ENCODE peak calls at places on chromosomes 5 and 9, in six cellular contexts. Q is testis, Y is cardiac fibroblast, N is colonic mucosa, U is hepatocyte, I is AG04450. P is an unnamed sample.

GRCh38 chr9:92242115-92242778 is 51.2 kb downstream of the IARS1 start:
- DNase-seq in Q (peak; percentile 48), Y (peak; percentile 93), N (no peak), U (peak; percentile 40), I (peak; percentile 39), P (no peak)

GRCh38 chr5:179969110-179969509 is 61.4 kb upstream of the TBC1D9B start:
- DNase-seq in Q (no peak), Y (no peak), N (peak; percentile 68), U (no peak), I (no peak), P (no peak)

GRCh38 chr5:68484307-68485068 is 268.9 kb downstream of the PIK3R1 start:
- DNase-seq in Q (no peak), Y (peak; percentile 66), N (no peak), U (no peak), I (peak; percentile 89), P (no peak)

GRCh38 chr5:93622240-93622885 is 39.3 kb downstream of the NR2F1 start:
- DNase-seq in Q (no peak), Y (peak; percentile 84), N (no peak), U (no peak), I (no peak), P (no peak)

GRCh38 chr5:129120158-129120581 is 25.6 kb downstream of the ISOC1 start:
- DNase-seq in Q (no peak), Y (no peak), N (no peak), U (no peak), I (no peak), P (no peak)

GRCh38 chr5:17132444-17133083 is 84.9 kb upstream of the BASP1 start:
- DNase-seq in Q (no peak), Y (peak; percentile 74), N (no peak), U (peak; percentile 41), I (no peak), P (no peak)

GRCh38 chr9:87097238-87097637 is 149.9 kb upstream of the GAS1 start:
- DNase-seq in Q (no peak), Y (no peak), N (no peak), U (no peak), I (no peak), P (no peak)

GRCh38 chr5:54862036-54862435 is 123.4 kb downstream of the ESM1 start:
- DNase-seq in Q (no peak), Y (no peak), N (no peak), U (no peak), I (no peak), P (no peak)

GRCh38 chr9:21348430-21348829 is 2.3 kb downstream of the IFNA6 start:
- DNase-seq in Q (no peak), Y (no peak), N (no peak), U (no peak), I (no peak), P (no peak)

GRCh38 chr5:115838885-115839518 is 2.4 kb downstream of the ATG12 start:
- DNase-seq in Q (no peak), Y (peak; percentile 74), N (no peak), U (peak; percentile 65), I (no peak), P (no peak)

GRCh38 chr5:38835887-38836286 is 9.9 kb upstream of the OSMR start:
- DNase-seq in Q (no peak), Y (peak; percentile 87), N (no peak), U (no peak), I (no peak), P (no peak)

GRCh38 chr9:30536494-30536893 is 1847.9 kb upstream of the ACO1 start:
- DNase-seq in Q (no peak), Y (no peak), N (no peak), U (no peak), I (no peak), P (no peak)

GRCh38 chr5:142551242-142552067 is 134.4 kb downstream of the FGF1 start:
- DNase-seq in Q (no peak), Y (peak; percentile 45), N (no peak), U (peak; percentile 33), I (no peak), P (no peak)

GRCh38 chr5:9562101-9562500 is 16.2 kb upstream of the SEMA5A start:
- DNase-seq in Q (no peak), Y (peak; percentile 47), N (no peak), U (no peak), I (no peak), P (no peak)

GRCh38 chr9:124698265-124698664 is 72.8 kb downstream of the NR6A1 start:
- DNase-seq in Q (peak; percentile 65), Y (peak; percentile 89), N (no peak), U (no peak), I (no peak), P (no peak)

GRCh38 chr5:98428806-98429205 is 344.7 kb upstream of the RGMB start:
- DNase-seq in Q (peak; percentile 57), Y (peak; percentile 84), N (peak; percentile 56), U (no peak), I (no peak), P (no peak)

GRCh38 chr9:93094294-93095204 is 1.5 kb upstream of the CARD19 start:
- DNase-seq in Q (peak; percentile 60), Y (no peak), N (peak; percentile 67), U (no peak), I (no peak), P (peak; percentile 52)

GRCh38 chr5:99900302-99900811 is 634.8 kb upstream of the FAM174A start:
- DNase-seq in Q (no peak), Y (peak; percentile 18), N (no peak), U (no peak), I (no peak), P (no peak)

GRCh38 chr9:124108216-124108615 is 96.6 kb downstream of the LHX2 start:
- DNase-seq in Q (no peak), Y (no peak), N (no peak), U (no peak), I (no peak), P (no peak)

GRCh38 chr5:148374693-148375360 is 8.9 kb upstream of the FBXO38 start:
- DNase-seq in Q (peak; percentile 60), Y (peak; percentile 79), N (peak; percentile 52), U (peak; percentile 85), I (no peak), P (no peak)

GRCh38 chr9:99090366-99091130 is 14.4 kb upstream of the TGFBR1 start:
- DNase-seq in Q (no peak), Y (no peak), N (no peak), U (no peak), I (no peak), P (no peak)

GRCh38 chr5:176542596-176543427 is 5.6 kb upstream of the RNF44 start:
- DNase-seq in Q (peak; percentile 41), Y (no peak), N (no peak), U (peak; percentile 82), I (no peak), P (no peak)

GRCh38 chr9:82799300-82799699 is 263.6 kb downstream of the RASEF start:
- DNase-seq in Q (no peak), Y (no peak), N (no peak), U (no peak), I (peak; percentile 81), P (no peak)

GRCh38 chr9:13629067-13629466 is 349.6 kb upstream of the MPDZ start:
- DNase-seq in Q (no peak), Y (no peak), N (no peak), U (no peak), I (no peak), P (no peak)

GRCh38 chr5:119409235-119409815 is 43.0 kb upstream of the HSD17B4 start:
- DNase-seq in Q (no peak), Y (no peak), N (no peak), U (no peak), I (no peak), P (no peak)

GRCh38 chr9:99431103-99431502 is 209.0 kb downstream of the SEC61B start:
- DNase-seq in Q (no peak), Y (peak; percentile 73), N (no peak), U (no peak), I (no peak), P (no peak)

GRCh38 chr9:125190371-125190801 is 783 bp upstream of the PPP6C start:
- DNase-seq in Q (no peak), Y (no peak), N (no peak), U (no peak), I (no peak), P (no peak)

GRCh38 chr9:89419978-89420394 is 77.9 kb downstream of the SEMA4D start:
- DNase-seq in Q (no peak), Y (no peak), N (no peak), U (no peak), I (no peak), P (no peak)

GRCh38 chr5:39570418-39571027 is 145.7 kb upstream of the DAB2 start:
- DNase-seq in Q (no peak), Y (peak; percentile 78), N (no peak), U (peak; percentile 63), I (no peak), P (no peak)

GRCh38 chr5:145825751-145826180 is 9.4 kb downstream of the PRELID2 start:
- DNase-seq in Q (no peak), Y (peak; percentile 82), N (no peak), U (peak; percentile 75), I (no peak), P (no peak)
- TF ChIP-seq CTCF in Q (peak; percentile 58), Y (peak; percentile 70), N (peak; percentile 47), U (peak; percentile 90), I (peak; percentile 90), P (peak; percentile 58)

GRCh38 chr5:79878721-79879336 is 112.2 kb downstream of the MTX3 start:
- DNase-seq in Q (peak; percentile 60), Y (no peak), N (no peak), U (no peak), I (no peak), P (no peak)
- TF ChIP-seq CTCF in Q (peak; percentile 23), Y (peak; percentile 53), N (no peak), U (no peak), I (peak; percentile 46), P (no peak)

DNA sequence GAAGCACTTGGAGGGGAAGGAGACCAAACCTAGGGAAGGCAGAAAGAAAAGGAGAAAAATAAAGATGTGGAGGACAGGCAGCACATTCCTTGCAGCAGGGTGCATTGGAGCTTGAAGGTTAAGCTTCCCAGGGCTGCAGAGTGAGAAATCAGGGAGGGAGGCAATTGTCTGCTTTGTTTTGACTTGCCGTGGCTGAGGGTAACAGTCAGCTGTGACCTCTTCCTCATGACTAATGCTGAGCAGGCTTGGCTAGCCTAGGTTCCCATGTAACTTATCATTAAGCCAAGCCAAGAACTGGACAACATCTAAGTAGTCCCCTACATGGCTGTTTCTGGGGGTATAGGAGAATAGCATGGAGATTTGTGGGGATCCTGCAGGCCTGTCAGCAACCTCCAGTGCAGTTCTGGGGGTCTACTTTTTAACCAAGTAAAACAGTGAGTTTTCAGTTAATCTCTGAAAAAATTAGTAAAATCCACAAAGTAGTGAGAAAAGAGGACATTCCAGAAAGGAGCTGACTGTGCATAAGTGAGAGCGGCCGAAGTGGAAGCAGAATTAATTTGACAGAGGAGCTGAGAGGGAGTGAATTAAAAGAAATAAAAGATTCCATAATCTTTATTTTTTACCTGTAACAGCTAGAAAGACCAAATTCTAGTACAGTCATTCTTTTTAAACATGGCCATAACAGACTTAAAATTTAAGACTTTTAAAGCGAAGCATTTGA is 149.0 kb downstream of the SGCD start:
- DNase-seq in Q (peak; percentile 63), Y (peak; percentile 70), N (peak; percentile 22), U (peak; percentile 17), I (peak; percentile 76), P (no peak)
- TF ChIP-seq CTCF in Q (no peak), Y (no peak), N (no peak), U (no peak), I (peak; percentile 35), P (no peak)

DNA sequence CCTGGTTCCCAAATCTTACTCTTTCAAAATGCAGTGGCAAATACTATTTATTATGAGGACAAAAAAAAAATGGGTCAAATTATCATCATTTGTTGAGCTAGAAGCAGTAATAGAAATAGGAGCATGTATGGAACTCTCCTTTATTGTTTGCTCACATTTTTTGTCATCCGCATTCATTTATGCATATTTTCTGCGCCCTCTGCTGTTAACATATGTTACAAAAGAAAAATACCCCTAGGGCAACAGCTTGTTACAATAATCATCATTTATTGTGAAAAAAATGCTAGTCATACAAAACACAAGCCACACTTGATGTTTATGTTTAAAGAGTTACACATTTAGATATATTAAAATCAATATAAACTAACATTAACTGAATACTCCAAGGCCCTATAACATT is 328.2 kb downstream of the TUSC1 start:
- DNase-seq in Q (no peak), Y (peak; percentile 0), N (no peak), U (no peak), I (no peak), P (no peak)
- TF ChIP-seq CTCF in Q (no peak), Y (no peak), N (no peak), U (peak; percentile 6), I (no peak), P (no peak)